ENCODE peak calls at places on chromosomes 13 and 19, in eight cellular contexts. U is aorta, D is HepG2, H is IMR-90, C is psoas muscle, Q is heart left ventricle, W is Panc1, T is body of pancreas. X is an unnamed sample.

GRCh38 chr19:2726904-2727639 is 5.9 kb upstream of the DIRAS1 start:
- ATAC-seq in U (no peak), D (peak; percentile 25), H (no peak), C (no peak), Q (no peak), W (no peak), T (no peak), X (no peak)

GRCh38 chr13:101018720-101019119 is 344.1 kb upstream of the TMTC4 start:
- ATAC-seq in U (no peak), D (no peak), H (peak; percentile 90), C (no peak), Q (no peak), W (no peak), T (no peak), X (no peak)

GRCh38 chr13:32297206-32297605 is 18.0 kb downstream of the ZAR1L start:
- ATAC-seq in U (no peak), D (no peak), H (no peak), C (no peak), Q (no peak), W (no peak), T (no peak), X (no peak)

GRCh38 chr13:24741016-24741662 is 22.8 kb upstream of the RNF17 start:
- ATAC-seq in U (no peak), D (peak; percentile 73), H (no peak), C (no peak), Q (no peak), W (peak; percentile 31), T (no peak), X (no peak)

GRCh38 chr19:17616961-17617806 is 61.7 kb downstream of the COLGALT1 start:
- ATAC-seq in U (no peak), D (peak; percentile 41), H (peak; percentile 11), C (no peak), Q (no peak), W (peak; percentile 64), T (peak; percentile 33), X (no peak)

GRCh38 chr13:41696163-41697003 is 239.0 kb downstream of the RGCC start:
- ATAC-seq in U (no peak), D (no peak), H (peak; percentile 72), C (no peak), Q (no peak), W (no peak), T (peak; percentile 52), X (no peak)

GRCh38 chr19:38693380-38694223 is 46.2 kb downstream of the ACTN4 start:
- ATAC-seq in U (no peak), D (peak; percentile 14), H (peak; percentile 35), C (peak; percentile 15), Q (no peak), W (peak; percentile 54), T (peak; percentile 77), X (peak; percentile 0)

GRCh38 chr19:38695319-38695683 is 47.9 kb downstream of the ACTN4 start:
- ATAC-seq in U (no peak), D (no peak), H (no peak), C (no peak), Q (no peak), W (no peak), T (no peak), X (no peak)

GRCh38 chr13:65914707-65915106 is 1315.4 kb downstream of the PCDH9 start:
- ATAC-seq in U (no peak), D (no peak), H (peak; percentile 68), C (no peak), Q (no peak), W (no peak), T (no peak), X (no peak)

GRCh38 chr13:27038323-27038722 is 133.3 kb downstream of the USP12 start:
- ATAC-seq in U (no peak), D (no peak), H (peak; percentile 44), C (no peak), Q (no peak), W (no peak), T (no peak), X (no peak)

GRCh38 chr13:109783815-109784589 is 2.4 kb downstream of the IRS2 start:
- ATAC-seq in U (no peak), D (no peak), H (no peak), C (no peak), Q (no peak), W (peak; percentile 4), T (no peak), X (no peak)

GRCh38 chr19:1977116-1977515 is 36.1 kb downstream of the CSNK1G2 start:
- ATAC-seq in U (no peak), D (no peak), H (no peak), C (no peak), Q (peak; percentile 12), W (no peak), T (no peak), X (no peak)

GRCh38 chr19:50315773-50316448 is 13.3 kb downstream of the KCNC3 start:
- ATAC-seq in U (no peak), D (no peak), H (no peak), C (no peak), Q (no peak), W (peak; percentile 80), T (no peak), X (no peak)

GRCh38 chr19:33303791-33304759 is 1.7 kb upstream of the CEBPA start:
- ATAC-seq in U (peak; percentile 37), D (no peak), H (no peak), C (peak; percentile 53), Q (no peak), W (no peak), T (no peak), X (no peak)

GRCh38 chr19:33302175-33302973 is at the start of gene CEBPA:
- ATAC-seq in U (peak; percentile 90), D (peak; percentile 71), H (peak; percentile 92), C (peak; percentile 81), Q (peak; percentile 52), W (peak; percentile 92), T (peak; percentile 88), X (peak; percentile 94)

GRCh38 chr19:33301900-33302174 is 497 bp downstream of the CEBPA start:
- ATAC-seq in U (no peak), D (no peak), H (no peak), C (no peak), Q (no peak), W (peak; percentile 14), T (peak; percentile 1), X (no peak)

GRCh38 chr19:33304760-33305647 is 2.7 kb upstream of the CEBPA start:
- ATAC-seq in U (no peak), D (peak; percentile 9), H (no peak), C (no peak), Q (no peak), W (no peak), T (no peak), X (no peak)

GRCh38 chr19:33302974-33303790 is 848 bp upstream of the CEBPA start:
- ATAC-seq in U (peak; percentile 79), D (peak; percentile 48), H (peak; percentile 74), C (peak; percentile 74), Q (no peak), W (peak; percentile 66), T (peak; percentile 55), X (peak; percentile 69)
- H3K4me1 ChIP-seq in U (no peaks in the 10 kb centered on the region), D (peaks cover 43% of the 10 kb centered on the region), H (no peaks in the 10 kb centered on the region), C (peaks cover 26% of the 10 kb centered on the region), Q (peaks cover 27% of the 10 kb centered on the region), W (peaks cover 18% of the 10 kb centered on the region), T (peaks cover 76% of the 10 kb centered on the region), X (peaks cover 17% of the 10 kb centered on the region)

DNA sequence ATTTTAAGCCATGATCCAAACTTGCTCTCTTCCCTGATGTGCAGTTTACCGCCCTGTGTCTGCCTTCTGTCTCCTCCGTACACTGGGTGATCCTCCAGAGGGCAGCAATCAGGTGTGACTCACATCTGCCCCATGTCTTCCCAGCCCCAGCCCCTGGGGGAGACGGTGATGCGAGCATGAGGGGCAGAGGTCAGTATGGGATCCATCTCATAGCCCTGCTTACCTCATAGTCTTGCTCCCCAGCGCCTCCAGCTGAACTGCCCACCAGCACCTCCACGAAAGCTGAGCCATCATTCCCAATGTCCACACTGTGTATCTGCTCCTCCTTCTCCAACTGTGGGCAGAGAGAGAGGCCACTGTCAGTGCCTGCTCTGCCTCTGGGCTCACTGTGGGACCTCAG is 14.6 kb downstream of the XRCC1 start:
- ATAC-seq in U (no peak), D (peak; percentile 80), H (peak; percentile 25), C (no peak), Q (no peak), W (peak; percentile 68), T (no peak), X (no peak)
- H3K4me1 ChIP-seq in U (no peaks in the 10 kb centered on the region), D (no peaks in the 10 kb centered on the region), H (peaks cover 5% of the 10 kb centered on the region), C (peaks cover 7% of the 10 kb centered on the region), Q (peaks cover 10% of the 10 kb centered on the region), W (no peaks in the 10 kb centered on the region), T (no peaks in the 10 kb centered on the region), X (no peaks in the 10 kb centered on the region)

DNA sequence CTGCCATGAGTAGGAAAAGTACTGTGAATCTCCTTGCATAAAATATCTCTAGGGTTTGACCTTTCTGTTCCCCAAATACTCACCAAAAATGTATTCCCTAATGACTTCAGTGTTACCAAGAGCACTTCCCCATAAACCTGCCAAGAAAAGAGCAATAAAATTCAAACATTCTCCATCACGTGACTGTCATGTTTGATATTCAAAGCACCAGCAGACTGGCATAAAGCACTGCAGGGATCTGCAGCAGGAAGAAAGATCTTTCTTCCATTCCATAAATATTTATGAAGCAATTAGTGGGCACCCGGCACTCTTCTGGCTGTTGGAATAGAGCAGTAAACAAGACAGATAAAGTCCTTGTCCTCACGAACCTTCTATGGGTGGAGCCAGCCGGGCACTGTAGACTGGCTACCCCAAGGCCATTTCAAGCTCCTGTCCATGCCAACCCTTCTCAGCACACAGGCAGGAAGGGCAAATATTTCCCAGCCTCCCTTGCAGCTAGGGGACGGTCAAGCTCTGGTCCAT is 20.3 kb downstream of the PLA2G4C start:
- ATAC-seq in U (no peak), D (no peak), H (no peak), C (no peak), Q (no peak), W (no peak), T (peak; percentile 84), X (no peak)
- H3K4me1 ChIP-seq in U (no peaks in the 10 kb centered on the region), D (no peaks in the 10 kb centered on the region), H (no peaks in the 10 kb centered on the region), C (no peaks in the 10 kb centered on the region), Q (no peaks in the 10 kb centered on the region), W (no peaks in the 10 kb centered on the region), T (peaks cover 10% of the 10 kb centered on the region), X (peaks cover 12% of the 10 kb centered on the region)

GRCh38 chr13:22235950-22236290 is 565.0 kb downstream of the FGF9 start:
- ATAC-seq in U (no peak), D (no peak), H (no peak), C (no peak), Q (no peak), W (no peak), T (no peak), X (no peak)

GRCh38 chr13:22229916-22230315 is 559.0 kb downstream of the FGF9 start:
- ATAC-seq in U (no peak), D (no peak), H (no peak), C (no peak), Q (no peak), W (no peak), T (no peak), X (no peak)

GRCh38 chr13:22227895-22228294 is 557.0 kb downstream of the FGF9 start:
- ATAC-seq in U (no peak), D (no peak), H (no peak), C (no peak), Q (no peak), W (no peak), T (no peak), X (no peak)

GRCh38 chr13:22235285-22235949 is 564.5 kb downstream of the FGF9 start:
- ATAC-seq in U (no peak), D (no peak), H (no peak), C (no peak), Q (no peak), W (no peak), T (no peak), X (no peak)

DNA sequence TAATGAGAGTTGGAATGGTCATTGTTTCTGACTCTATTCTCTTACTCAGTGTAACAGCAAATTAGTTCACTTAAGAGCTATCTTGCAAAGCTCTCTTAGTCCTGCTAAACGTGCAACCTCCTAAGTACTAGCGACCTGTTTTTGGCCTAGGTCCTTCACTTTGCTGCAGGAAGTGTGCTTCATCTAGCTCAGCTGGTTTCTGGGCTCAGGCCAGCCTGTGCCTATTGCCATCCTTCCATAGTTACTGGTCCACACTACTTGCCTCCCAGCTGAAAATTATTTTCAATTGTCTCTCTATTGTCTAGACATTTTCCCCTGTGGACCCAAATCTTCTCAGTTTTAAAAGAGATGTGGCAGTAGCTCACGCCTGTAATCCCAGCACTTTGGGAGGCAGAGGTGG is 561.3 kb downstream of the FGF9 start:
- ATAC-seq in U (no peak), D (no peak), H (no peak), C (no peak), Q (no peak), W (no peak), T (no peak), X (no peak)
- H3K4me1 ChIP-seq in U (no peaks in the 10 kb centered on the region), D (no peaks in the 10 kb centered on the region), H (peaks cover 5% of the 10 kb centered on the region), C (no peaks in the 10 kb centered on the region), Q (no peaks in the 10 kb centered on the region), W (no peaks in the 10 kb centered on the region), T (no peaks in the 10 kb centered on the region), X (no peaks in the 10 kb centered on the region)